ENCODE peak calls at places on chromosomes 3 and 15, in seven cellular contexts. J, M, R, G, N, P and H are unnamed samples.

GRCh38 chr3:20346369-20346768 is 160.4 kb upstream of the SGO1 start:
- DNase-seq in J (no peak), P (no peak), G (no peak), N (no peak), R (no peak), M (no peak), H (no peak)

GRCh38 chr15:29986946-29987345 is 95.8 kb upstream of the GOLGA8J start:
- DNase-seq in M (no peak), J (no peak), N (no peak), G (no peak), P (no peak), R (no peak), H (no peak)

GRCh38 chr15:97652041-97652440 is 308.5 kb upstream of the ARRDC4 start:
- DNase-seq in M (no peak), G (no peak), P (no peak), N (no peak), R (no peak), J (no peak), H (no peak)

GRCh38 chr3:55629432-55629831 is 142.3 kb upstream of the WNT5A start:
- DNase-seq in M (no peak), R (no peak), P (no peak), N (peak; percentile 83), G (no peak), J (no peak), H (no peak)

GRCh38 chr15:68353418-68354145 is 76.0 kb downstream of the FEM1B start:
- DNase-seq in R (no peak), J (no peak), M (no peak), N (no peak), P (no peak), G (no peak), H (peak; percentile 42)

GRCh38 chr15:77036537-77037474 is 34.1 kb downstream of the TSPAN3 start:
- DNase-seq in J (no peak), R (no peak), P (no peak), N (peak; percentile 24), M (peak; percentile 32), G (peak; percentile 58), H (peak; percentile 72)

GRCh38 chr3:150370129-150370602 is 37.9 kb upstream of the TSC22D2 start:
- DNase-seq in N (no peak), P (peak; percentile 89), J (peak; percentile 89), M (peak; percentile 72), G (no peak), R (peak; percentile 54), H (no peak)

GRCh38 chr3:194064380-194065118 is 71.4 kb upstream of the HES1 start:
- DNase-seq in J (no peak), G (no peak), P (no peak), M (no peak), R (no peak), N (no peak), H (no peak)

GRCh38 chr3:134594236-134594825 is 56.5 kb downstream of the KY start:
- DNase-seq in M (no peak), J (no peak), R (no peak), P (no peak), G (no peak), N (no peak), H (no peak)

GRCh38 chr15:50149090-50149489 is 30.1 kb upstream of the ATP8B4 start:
- DNase-seq in P (no peak), J (no peak), N (no peak), M (no peak), R (no peak), G (no peak), H (no peak)

GRCh38 chr15:70636540-70637165 is 126.7 kb downstream of the UACA start:
- DNase-seq in R (no peak), P (no peak), G (no peak), M (no peak), N (no peak), J (no peak), H (no peak)
- TF ChIP-seq CTCF in R (no peak), P (peak; percentile 72), G (no peak), M (no peak), N (no peak), J (no peak), H (peak; percentile 57)

DNA sequence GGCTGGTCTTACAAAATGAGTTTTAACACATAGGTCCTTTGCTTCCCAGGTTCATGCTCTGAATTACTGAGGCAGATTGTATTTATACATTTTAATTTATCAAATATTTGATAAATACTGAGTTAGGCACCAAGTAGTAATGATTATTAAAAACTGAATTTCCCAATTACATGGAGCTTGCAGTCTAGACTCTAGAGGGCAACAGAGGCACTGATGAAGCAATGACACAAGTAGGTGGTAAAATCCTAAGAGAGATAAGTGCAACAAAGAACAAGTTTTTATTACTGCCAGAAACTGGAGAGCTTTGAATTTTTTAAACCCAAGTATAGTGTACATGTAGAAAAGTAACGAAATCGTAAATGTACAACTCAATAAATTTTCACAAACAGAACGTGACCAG is 406.2 kb upstream of the RARB start:
- DNase-seq in M (no peak), J (peak; percentile 2), G (no peak), R (no peak), N (no peak), P (no peak), H (no peak)
- TF ChIP-seq CTCF in M (peak; percentile 33), J (peak; percentile 7), G (peak; percentile 30), R (peak; percentile 60), N (no peak), P (peak; percentile 76), H (peak; percentile 84)

DNA sequence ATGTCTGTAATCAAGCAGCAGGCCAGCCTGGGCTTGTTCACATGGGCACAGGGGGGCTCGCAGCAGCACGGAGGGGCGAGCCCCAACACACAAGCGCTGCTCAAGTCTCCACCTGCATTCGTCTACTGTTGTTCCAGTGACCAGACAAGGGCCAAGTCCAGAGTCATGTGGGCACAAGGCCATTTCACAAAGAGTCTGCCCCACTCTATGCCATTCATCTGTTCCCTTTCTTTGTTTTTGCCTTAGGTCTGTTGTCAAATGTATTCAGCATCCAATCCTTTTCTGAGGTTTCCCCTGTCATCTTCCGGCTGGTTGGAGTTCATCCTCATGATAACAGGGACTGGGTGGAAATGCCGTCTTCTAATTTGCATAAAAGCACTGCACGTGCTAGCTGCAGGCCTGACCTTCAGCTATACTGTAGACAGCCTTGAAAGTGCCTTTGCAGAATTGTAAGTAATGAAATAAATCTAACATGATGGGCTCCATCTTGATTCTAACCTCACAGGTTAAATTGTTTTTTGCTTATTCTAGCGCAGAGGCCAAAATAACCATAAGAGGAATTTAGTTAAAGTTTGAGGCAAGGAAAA is 28.7 kb upstream of the KBTBD12 start:
- DNase-seq in G (no peak), P (no peak), J (no peak), R (no peak), M (no peak), N (no peak), H (no peak)
- TF ChIP-seq CTCF in G (no peak), P (no peak), J (no peak), R (no peak), M (no peak), N (no peak), H (no peak)

GRCh38 chr3:109364088-109364487 is 26.7 kb upstream of the DPPA4 start:
- DNase-seq in M (no peak), R (no peak), N (no peak), J (no peak), G (no peak), P (no peak), H (no peak)

GRCh38 chr3:109363634-109364033 is 26.3 kb upstream of the DPPA4 start:
- DNase-seq in G (no peak), P (no peak), J (no peak), R (no peak), N (no peak), M (no peak), H (no peak)

GRCh38 chr3:109372639-109373038 is 35.3 kb upstream of the DPPA4 start:
- DNase-seq in M (no peak), R (no peak), P (no peak), J (no peak), G (no peak), N (no peak), H (no peak)

GRCh38 chr3:109373933-109374332 is 36.6 kb upstream of the DPPA4 start:
- DNase-seq in P (no peak), G (no peak), M (no peak), R (no peak), J (no peak), N (no peak), H (no peak)

DNA sequence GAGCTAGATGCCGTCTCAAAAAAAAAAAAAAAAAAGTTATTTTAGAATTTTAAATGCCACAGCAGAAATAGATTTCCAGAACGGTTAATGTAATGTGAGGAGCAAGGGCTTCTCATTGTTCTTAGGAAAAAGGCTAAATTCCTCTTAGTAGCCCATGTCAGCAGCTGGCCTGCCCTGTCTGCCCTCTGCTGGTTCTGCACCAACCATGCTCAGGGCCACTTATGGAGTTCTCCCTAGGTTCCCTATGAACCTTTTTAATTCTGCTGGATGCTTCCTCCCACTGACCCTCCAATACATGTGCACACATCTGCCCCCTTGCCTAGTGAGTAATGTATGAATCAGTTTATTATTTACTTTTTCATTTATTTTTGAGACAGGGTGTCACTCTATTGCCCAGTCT is 32.2 kb upstream of the DPPA4 start:
- DNase-seq in J (no peak), G (no peak), N (no peak), M (no peak), R (no peak), P (no peak), H (no peak)
- TF ChIP-seq CTCF in J (no peak), G (no peak), N (no peak), M (no peak), R (no peak), P (peak; percentile 42), H (peak; percentile 44)

DNA sequence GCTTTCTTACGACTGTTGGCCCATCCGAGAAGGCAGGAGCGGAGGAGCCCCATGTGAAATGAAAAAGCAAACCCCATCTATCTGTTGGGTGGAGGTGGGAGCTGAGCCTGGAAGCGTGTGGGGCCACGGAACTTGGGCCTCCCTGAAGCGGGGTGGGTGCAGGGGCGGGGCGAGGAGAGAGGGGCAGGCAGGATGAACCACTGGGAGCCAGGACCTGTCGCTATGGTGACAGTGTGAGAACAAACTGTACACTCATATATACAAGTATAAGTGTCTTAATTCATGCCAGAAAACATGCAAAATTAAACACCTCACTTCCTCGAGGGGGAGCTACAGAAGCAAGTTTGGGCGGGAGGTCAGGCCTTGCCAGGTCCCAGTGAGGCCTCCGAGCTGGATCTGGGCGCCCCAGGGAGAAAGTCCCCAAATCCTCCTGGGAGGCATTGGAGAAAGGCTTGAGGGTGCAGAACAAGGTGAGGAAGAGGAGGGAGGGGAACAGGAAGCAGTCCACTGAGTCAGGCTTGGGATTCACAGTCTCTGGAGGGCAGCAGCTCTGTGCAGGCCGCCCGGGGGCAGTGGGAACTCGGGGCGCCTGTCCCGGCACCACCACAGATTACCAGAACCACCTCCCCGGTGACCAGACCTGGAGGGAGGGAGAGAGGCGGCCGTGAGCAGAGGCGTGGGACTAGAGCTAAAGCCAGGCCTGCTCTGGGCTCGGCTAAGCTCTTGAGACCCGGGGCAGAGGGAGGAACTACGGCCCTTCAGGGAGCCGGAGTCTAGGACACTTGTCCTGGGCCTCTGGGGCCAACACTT is 34.8 kb downstream of the RBPMS2 start:
- DNase-seq in J (peak; percentile 27), P (peak; percentile 61), G (no peak), M (peak; percentile 65), N (no peak), R (peak; percentile 52), H (no peak)
- TF ChIP-seq CTCF in J (no peak), P (peak; percentile 44), G (no peak), M (no peak), N (no peak), R (no peak), H (peak; percentile 57)